ENCODE peak calls at places on chromosomes 1 and 21, in nine cellular contexts. M, C, T, R, O, B, H, Y and Z are unnamed samples.

GRCh38 chr1:205449750-205450443 is 5.9 kb downstream of the BLACAT1 start:
- DNase-seq in C (no peak), Y (no peak), M (peak), B (peak), O (no peak), R (peak), H (peak), T (peak), Z (peak)

GRCh38 chr1:155005076-155005971 is 2.7 kb downstream of the ZBTB7B start:
- DNase-seq in Y (no peak), B (no peak), O (peak), R (no peak), T (peak), H (no peak), C (peak), M (peak), Z (no peak)

GRCh38 chr1:3770047-3770765 is 2.3 kb upstream of the SMIM1 start:
- DNase-seq in O (no peak), H (no peak), R (no peak), M (no peak), Y (no peak), C (no peak), T (no peak), B (no peak), Z (no peak)

GRCh38 chr21:25790122-25790951 is 55.6 kb downstream of the GABPA start:
- DNase-seq in C (no peak), R (peak), T (peak), M (peak), Y (peak), H (peak), O (no peak), B (peak), Z (peak)

GRCh38 chr1:7313081-7313546 is 458.0 kb upstream of the VAMP3 start:
- DNase-seq in H (no peak), O (no peak), C (no peak), B (peak), Y (no peak), T (no peak), M (no peak), R (no peak), Z (peak)

GRCh38 chr1:175527773-175528172 is 215.6 kb downstream of the TNR start:
- DNase-seq in T (no peak), M (no peak), B (no peak), R (no peak), H (no peak), Y (no peak), C (no peak), O (no peak), Z (no peak)

GRCh38 chr1:94654031-94654430 is 112.5 kb upstream of the F3 start:
- DNase-seq in Y (no peak), R (no peak), T (no peak), H (peak), O (no peak), B (peak), C (no peak), M (no peak), Z (peak)

GRCh38 chr1:24416666-24417391 is 1.2 kb downstream of the NIPAL3 start:
- DNase-seq in Y (peak), H (peak), C (no peak), R (no peak), T (peak), B (peak), O (no peak), M (peak), Z (peak)

GRCh38 chr1:27864264-27864895 is 8.0 kb upstream of the THEMIS2 start:
- DNase-seq in M (peak), Y (no peak), B (no peak), T (no peak), C (no peak), R (no peak), H (no peak), O (no peak), Z (no peak)

GRCh38 chr1:42876009-42876408 is 29.6 kb downstream of the ZNF691 start:
- DNase-seq in O (no peak), Y (no peak), H (no peak), T (no peak), B (no peak), M (no peak), C (no peak), R (no peak), Z (no peak)

GRCh38 chr1:60041783-60042182 is 31.8 kb downstream of the C1orf87 start:
- DNase-seq in O (no peak), T (no peak), B (no peak), M (no peak), C (no peak), Y (no peak), R (no peak), H (no peak), Z (no peak)

GRCh38 chr1:89703469-89703868 is 70.5 kb downstream of the LRRC8C start:
- DNase-seq in T (no peak), Y (no peak), H (no peak), O (no peak), M (no peak), C (no peak), B (no peak), R (no peak), Z (no peak)

GRCh38 chr1:182200025-182200814 is 138.7 kb upstream of the ZNF648 start:
- DNase-seq in R (no peak), B (no peak), T (no peak), C (no peak), M (no peak), H (no peak), O (no peak), Y (no peak), Z (no peak)

GRCh38 chr1:181981821-181982220 is 79.7 kb downstream of the ZNF648 start:
- DNase-seq in Y (no peak), O (no peak), R (no peak), M (no peak), H (no peak), C (no peak), B (no peak), T (no peak), Z (no peak)

GRCh38 chr1:233904979-233905415 is 521 bp downstream of the SLC35F3 start:
- DNase-seq in M (no peak), O (no peak), H (no peak), Y (no peak), B (no peak), C (no peak), T (no peak), R (no peak), Z (no peak)

GRCh38 chr1:117235863-117236465 is 25.2 kb upstream of the VTCN1 start:
- DNase-seq in O (no peak), R (no peak), H (no peak), M (no peak), Y (no peak), C (no peak), B (no peak), T (no peak), Z (no peak)

GRCh38 chr21:43818685-43819084 is 29.3 kb downstream of the RRP1 start:
- DNase-seq in B (no peak), R (no peak), M (no peak), Y (no peak), C (no peak), O (no peak), T (no peak), H (no peak), Z (no peak)

GRCh38 chr1:67947114-67947513 is 103.3 kb downstream of the DIRAS3 start:
- DNase-seq in H (no peak), O (no peak), C (no peak), Y (no peak), T (no peak), B (no peak), R (no peak), M (no peak), Z (no peak)

GRCh38 chr1:203325004-203325417 is 19.7 kb downstream of the BTG2 start:
- DNase-seq in Y (no peak), B (no peak), R (peak), O (no peak), T (no peak), H (no peak), C (no peak), M (peak), Z (no peak)

GRCh38 chr1:39127513-39127912 is 77.0 kb upstream of the MACF1 start:
- DNase-seq in M (no peak), Y (no peak), H (peak), B (peak), T (no peak), C (no peak), R (peak), O (no peak), Z (peak)

GRCh38 chr1:193799948-193800690 is 613.7 kb upstream of the B3GALT2 start:
- DNase-seq in R (no peak), T (no peak), Y (no peak), C (no peak), M (no peak), O (no peak), H (no peak), B (peak), Z (no peak)

GRCh38 chr1:209199822-209200221 is 383.7 kb upstream of the CAMK1G start:
- DNase-seq in T (peak), H (no peak), B (no peak), M (peak), O (no peak), C (no peak), R (peak), Y (no peak), Z (no peak)

GRCh38 chr1:241707442-241707841 is 55.4 kb downstream of the WDR64 start:
- DNase-seq in B (no peak), C (no peak), M (no peak), O (no peak), T (no peak), Y (no peak), H (no peak), R (no peak), Z (no peak)

GRCh38 chr1:164754088-164754600 is 195.2 kb downstream of the PBX1 start:
- DNase-seq in Y (no peak), B (peak), M (no peak), H (peak), C (peak), T (peak), O (no peak), R (no peak), Z (peak)

GRCh38 chr1:29592731-29593130 is 356.4 kb downstream of the PTPRU start:
- DNase-seq in R (no peak), H (no peak), C (no peak), M (no peak), O (no peak), Y (no peak), T (no peak), B (no peak), Z (no peak)

GRCh38 chr1:55081188-55081904 is 42.0 kb downstream of the PCSK9 start:
- DNase-seq in Y (no peak), B (peak), C (no peak), R (no peak), H (peak), O (no peak), M (no peak), T (no peak), Z (peak)

GRCh38 chr1:234656070-234656875 is 46.3 kb upstream of the IRF2BP2 start:
- DNase-seq in M (no peak), R (no peak), C (no peak), H (no peak), O (no peak), B (peak), Y (peak), T (no peak), Z (peak)

GRCh38 chr21:41247561-41247968 is 69.0 kb upstream of the FAM3B start:
- DNase-seq in C (no peak), R (no peak), O (no peak), M (no peak), H (peak), Y (no peak), T (peak), B (peak), Z (no peak)

GRCh38 chr1:192805832-192806323 is 3.0 kb upstream of the RGS2 start:
- DNase-seq in C (no peak), B (peak), M (peak), Y (peak), H (peak), O (no peak), T (peak), R (peak), Z (peak)

GRCh38 chr1:91613594-91613993 is 112.9 kb downstream of the CDC7 start:
- DNase-seq in O (no peak), H (no peak), T (peak), M (no peak), R (no peak), C (no peak), B (peak), Y (no peak), Z (no peak)

GRCh38 chr1:117654485-117655219 is 48.8 kb downstream of the TENT5C start:
- DNase-seq in O (no peak), Y (no peak), T (no peak), M (peak), B (no peak), R (no peak), H (no peak), C (no peak), Z (no peak)

GRCh38 chr1:154743536-154744036 is 126.5 kb downstream of the KCNN3 start:
- DNase-seq in R (no peak), C (no peak), Y (no peak), B (no peak), H (no peak), M (no peak), T (no peak), O (no peak), Z (no peak)

GRCh38 chr1:173489149-173489600 is 12.0 kb downstream of the PRDX6 start:
- DNase-seq in O (no peak), B (peak), M (no peak), R (peak), C (no peak), Y (no peak), T (no peak), H (peak), Z (no peak)
- TF ChIP-seq CTCF in O (no peak), B (no peak), M (no peak), R (peak), C (no peak), Y (no peak), T (no peak), H (no peak), Z (no peak)

DNA sequence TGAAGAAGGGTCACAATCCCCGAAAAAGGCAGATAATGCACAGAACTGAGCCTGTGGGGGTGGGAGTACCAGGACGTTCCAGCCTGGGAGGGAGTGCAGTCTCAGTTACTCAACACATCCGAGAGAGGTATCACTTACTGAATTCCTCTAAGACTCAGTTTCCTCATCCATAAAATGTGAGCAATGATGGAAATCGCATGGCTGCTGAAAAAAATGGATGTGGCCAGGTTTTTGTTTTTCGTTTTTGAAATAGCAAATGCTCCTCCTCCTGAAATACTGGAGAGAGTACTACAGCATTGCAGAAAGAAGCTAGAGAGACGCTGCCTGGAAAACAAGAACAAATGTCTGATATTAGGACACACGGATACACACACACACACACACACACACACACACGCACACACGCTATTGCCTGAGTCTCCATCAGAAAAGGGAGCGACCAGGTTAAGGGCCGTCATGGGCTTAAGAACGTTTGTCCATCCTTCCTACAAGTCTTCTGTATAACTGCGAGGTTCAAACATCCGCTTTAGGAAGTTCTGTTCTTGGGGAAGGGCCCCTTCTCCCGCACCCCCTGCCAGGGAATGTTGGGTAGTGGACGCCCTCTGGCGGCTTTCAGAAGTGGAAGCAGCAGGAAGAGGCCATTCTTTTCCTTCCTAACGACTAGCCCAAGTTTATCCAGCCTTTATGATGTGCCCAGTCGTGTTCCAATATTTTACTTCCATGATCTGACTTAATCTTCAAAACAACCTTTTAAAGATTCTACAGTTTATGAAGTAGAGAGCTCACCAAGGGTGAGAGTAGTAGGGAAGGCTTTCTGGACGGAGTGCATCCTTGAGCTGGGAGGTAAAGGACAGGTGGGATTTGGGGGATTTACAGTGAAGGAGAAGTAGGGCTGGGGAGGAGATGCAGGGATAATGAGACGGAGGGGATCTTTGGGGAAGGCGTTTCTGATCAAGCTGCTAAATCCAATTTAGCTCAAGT is 699 bp upstream of the NES start:
- DNase-seq in O (peak), T (peak), C (peak), B (peak), Y (peak), H (peak), R (peak), M (peak), Z (peak)
- H3K4me3 ChIP-seq in O (no peak), T (no peak), C (peak), B (peak), Y (peak), H (peak), R (peak), M (no peak), Z (peak)

DNA sequence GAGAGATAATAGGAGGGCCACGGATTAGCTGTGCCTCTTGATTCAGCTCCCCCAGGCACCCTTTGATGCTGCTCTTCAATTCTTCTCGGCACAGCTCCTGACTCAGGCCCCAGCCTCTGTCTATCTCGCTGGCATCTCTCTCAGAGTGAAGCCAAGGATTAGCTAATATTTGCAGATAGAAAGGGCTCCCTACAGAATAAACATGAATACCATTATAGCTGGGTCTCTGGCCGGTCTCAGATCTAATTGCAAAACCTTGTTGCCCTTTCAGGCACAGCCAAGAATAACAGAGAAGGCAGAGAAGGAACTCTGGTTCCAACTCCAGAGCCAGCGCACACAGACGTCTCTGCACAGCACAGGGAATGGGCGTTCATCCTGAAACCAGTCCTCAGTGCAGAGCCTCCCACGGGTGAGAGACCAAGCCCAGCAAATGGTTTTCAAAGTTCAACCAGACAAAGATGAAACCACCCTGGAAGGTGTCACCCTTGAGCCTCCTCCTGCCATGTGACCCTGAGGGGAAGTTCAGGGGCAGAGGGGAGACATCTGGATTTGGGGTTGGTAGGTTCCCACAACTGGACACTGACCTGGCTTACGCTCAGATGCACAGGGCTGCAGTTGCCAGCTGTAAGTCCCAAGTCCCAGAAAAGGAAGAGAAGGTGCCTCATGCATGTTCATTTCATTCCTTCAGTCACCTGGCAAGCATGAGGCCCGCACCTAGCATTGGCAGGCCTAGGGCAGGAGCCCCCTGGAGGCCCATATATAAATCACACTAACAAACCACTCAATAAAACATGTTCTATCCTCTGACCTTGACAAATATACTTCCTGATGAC is 394.0 kb downstream of the NPHP4 start:
- DNase-seq in M (no peak), B (no peak), O (no peak), R (peak), Y (no peak), C (no peak), T (no peak), H (no peak), Z (no peak)
- TF ChIP-seq CTCF in M (peak), B (no peak), O (no peak), R (peak), Y (no peak), C (no peak), T (no peak), H (no peak), Z (no peak)

GRCh38 chr1:47178665-47179022 is 11.2 kb downstream of the PDZK1IP1 start:
- DNase-seq in O (no peak), Y (no peak), B (no peak), T (no peak), H (no peak), M (no peak), R (no peak), C (no peak), Z (no peak)
- H3K4me3 ChIP-seq in O (no peak), Y (peak), B (no peak), T (no peak), H (peak), M (peak), R (peak), C (no peak), Z (peak)

GRCh38 chr1:63612564-63612963 is 19.4 kb downstream of the PGM1 start:
- DNase-seq in H (peak), R (no peak), M (no peak), Y (no peak), B (no peak), O (no peak), T (no peak), C (no peak), Z (peak)

GRCh38 chr1:63611231-63611630 is 18.0 kb downstream of the PGM1 start:
- DNase-seq in O (peak), Y (no peak), R (peak), H (no peak), B (peak), M (no peak), C (no peak), T (no peak), Z (peak)

GRCh38 chr1:63617450-63617849 is 24.2 kb downstream of the PGM1 start:
- DNase-seq in Y (no peak), B (no peak), R (no peak), T (no peak), C (no peak), H (no peak), M (no peak), O (no peak), Z (no peak)

GRCh38 chr1:63615809-63616420 is 22.7 kb downstream of the PGM1 start:
- DNase-seq in T (peak), O (peak), C (peak), H (peak), B (peak), Y (peak), M (peak), R (peak), Z (peak)

GRCh38 chr1:63612971-63613370 is 19.8 kb downstream of the PGM1 start:
- DNase-seq in B (no peak), R (no peak), Y (no peak), H (no peak), T (no peak), C (no peak), M (no peak), O (no peak), Z (no peak)
- TF ChIP-seq CTCF in B (no peak), R (no peak), Y (no peak), H (no peak), T (no peak), C (no peak), M (no peak), O (no peak), Z (no peak)

DNA sequence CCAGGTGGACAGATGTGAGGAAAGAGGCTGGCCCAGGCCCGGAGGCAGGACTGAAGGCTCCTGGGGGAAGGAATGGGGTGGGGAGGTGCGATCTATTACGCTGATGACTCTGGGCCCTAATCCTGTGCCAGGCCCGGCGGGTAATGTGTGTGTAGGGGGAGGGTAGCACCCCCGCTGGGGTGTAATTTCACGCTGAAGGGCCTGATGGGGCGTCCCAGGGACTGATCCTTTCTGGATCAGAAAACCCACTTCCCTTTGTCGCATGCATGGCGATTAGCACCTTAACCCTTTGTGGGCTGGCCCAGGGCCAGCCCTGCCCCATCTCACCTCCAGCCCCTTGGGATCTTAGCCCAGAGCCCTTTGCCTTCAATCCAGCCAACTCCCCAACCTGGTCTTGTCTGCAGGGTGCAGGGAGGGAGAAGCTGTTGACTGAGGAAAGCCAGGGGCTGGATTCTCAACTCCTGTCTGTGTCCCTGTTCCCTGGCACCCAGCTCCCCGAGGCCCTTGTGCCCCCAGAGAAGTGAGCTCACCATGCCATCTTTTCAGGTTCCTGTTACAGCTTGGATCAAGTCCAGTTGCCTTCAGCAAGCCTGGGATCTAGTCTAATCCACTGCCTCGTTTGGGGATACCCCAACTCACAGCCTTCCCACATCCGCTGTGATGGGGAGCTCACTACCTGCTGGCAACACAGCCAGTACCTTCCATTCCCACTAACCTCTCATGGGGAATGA is 26.0 kb downstream of the KNCN start:
- DNase-seq in H (no peak), Y (no peak), O (no peak), T (no peak), B (no peak), M (no peak), C (no peak), R (peak), Z (no peak)
- H3K4me3 ChIP-seq in H (no peak), Y (no peak), O (no peak), T (no peak), B (no peak), M (no peak), C (no peak), R (no peak), Z (no peak)

GRCh38 chr1:69700770-69701169 is 133.0 kb downstream of the LRRC7 start:
- DNase-seq in T (peak), Y (no peak), H (peak), C (no peak), R (peak), O (no peak), B (peak), M (peak), Z (peak)
- TF ChIP-seq CTCF in T (no peak), Y (peak), H (peak), C (no peak), R (peak), O (no peak), B (peak), M (peak), Z (peak)